ENCODE peak calls at places on chromosomes 6 and 20, in nine cellular contexts. One of them, this sample, is unnamed.

GRCh38 chr6:44128020-44128917 is 915 bp downstream of the TMEM63B start:
- DNase-seq in AG08396: peak
- DNase-seq in NCI-H460: peak
- DNase-seq in lung microvascular endothelial cell: peak
- DNase-seq in CD8-positive, alpha-beta memory T cell: peak
- DNase-seq in activated CD4-positive, alpha-beta memory T cell treated with anti-CD3 and anti-CD28 coated beads, Interleukin-2, amount 10 ng/mL, durations not matched to agents 7 days and 5 days: peak
- DNase-seq in mucosa of descending colon: peak
- DNase-seq in kidney tubule cell: peak
- DNase-seq in adrenal gland: peak
- DNase-seq in this sample: peak

GRCh38 chr6:14883921-14884320 is 361.9 kb upstream of the JARID2 start:
- DNase-seq in AG08396: peak
- DNase-seq in NCI-H460: no peak
- DNase-seq in lung microvascular endothelial cell: no peak
- DNase-seq in CD8-positive, alpha-beta memory T cell: no peak
- DNase-seq in activated CD4-positive, alpha-beta memory T cell treated with anti-CD3 and anti-CD28 coated beads, Interleukin-2, amount 10 ng/mL, durations not matched to agents 7 days and 5 days: no peak
- DNase-seq in mucosa of descending colon: no peak
- DNase-seq in kidney tubule cell: no peak
- DNase-seq in adrenal gland: no peak
- DNase-seq in this sample: no peak

GRCh38 chr20:841568-842546 is 8.3 kb downstream of the FAM110A start:
- DNase-seq in AG08396: no peak
- DNase-seq in NCI-H460: no peak
- DNase-seq in lung microvascular endothelial cell: no peak
- DNase-seq in CD8-positive, alpha-beta memory T cell: no peak
- DNase-seq in activated CD4-positive, alpha-beta memory T cell treated with anti-CD3 and anti-CD28 coated beads, Interleukin-2, amount 10 ng/mL, durations not matched to agents 7 days and 5 days: no peak
- DNase-seq in mucosa of descending colon: peak
- DNase-seq in kidney tubule cell: no peak
- DNase-seq in adrenal gland: no peak
- DNase-seq in this sample: peak

GRCh38 chr6:131368077-131368911 is 204.7 kb upstream of the ARG1 start:
- DNase-seq in AG08396: no peak
- DNase-seq in NCI-H460: no peak
- DNase-seq in lung microvascular endothelial cell: peak
- DNase-seq in CD8-positive, alpha-beta memory T cell: no peak
- DNase-seq in activated CD4-positive, alpha-beta memory T cell treated with anti-CD3 and anti-CD28 coated beads, Interleukin-2, amount 10 ng/mL, durations not matched to agents 7 days and 5 days: no peak
- DNase-seq in mucosa of descending colon: peak
- DNase-seq in kidney tubule cell: peak
- DNase-seq in adrenal gland: peak
- DNase-seq in this sample: peak

GRCh38 chr20:31536575-31536974 is 22.3 kb downstream of the HM13 start:
- DNase-seq in AG08396: no peak
- DNase-seq in NCI-H460: no peak
- DNase-seq in lung microvascular endothelial cell: no peak
- DNase-seq in CD8-positive, alpha-beta memory T cell: no peak
- DNase-seq in activated CD4-positive, alpha-beta memory T cell treated with anti-CD3 and anti-CD28 coated beads, Interleukin-2, amount 10 ng/mL, durations not matched to agents 7 days and 5 days: no peak
- DNase-seq in mucosa of descending colon: no peak
- DNase-seq in kidney tubule cell: no peak
- DNase-seq in adrenal gland: no peak
- DNase-seq in this sample: no peak

GRCh38 chr6:70811788-70812187 is 144.1 kb downstream of the SMAP1 start:
- DNase-seq in AG08396: no peak
- DNase-seq in NCI-H460: no peak
- DNase-seq in lung microvascular endothelial cell: no peak
- DNase-seq in CD8-positive, alpha-beta memory T cell: no peak
- DNase-seq in activated CD4-positive, alpha-beta memory T cell treated with anti-CD3 and anti-CD28 coated beads, Interleukin-2, amount 10 ng/mL, durations not matched to agents 7 days and 5 days: no peak
- DNase-seq in mucosa of descending colon: no peak
- DNase-seq in kidney tubule cell: peak
- DNase-seq in adrenal gland: no peak
- DNase-seq in this sample: peak

GRCh38 chr6:39361657-39362486 is 39.4 kb upstream of the KCNK16 start:
- DNase-seq in AG08396: peak
- DNase-seq in NCI-H460: peak
- DNase-seq in lung microvascular endothelial cell: peak
- DNase-seq in CD8-positive, alpha-beta memory T cell: peak
- DNase-seq in activated CD4-positive, alpha-beta memory T cell treated with anti-CD3 and anti-CD28 coated beads, Interleukin-2, amount 10 ng/mL, durations not matched to agents 7 days and 5 days: peak
- DNase-seq in mucosa of descending colon: no peak
- DNase-seq in kidney tubule cell: peak
- DNase-seq in adrenal gland: peak
- DNase-seq in this sample: peak

GRCh38 chr6:14501914-14502313 is 384.3 kb downstream of the CD83 start:
- DNase-seq in AG08396: no peak
- DNase-seq in NCI-H460: no peak
- DNase-seq in lung microvascular endothelial cell: no peak
- DNase-seq in CD8-positive, alpha-beta memory T cell: no peak
- DNase-seq in activated CD4-positive, alpha-beta memory T cell treated with anti-CD3 and anti-CD28 coated beads, Interleukin-2, amount 10 ng/mL, durations not matched to agents 7 days and 5 days: no peak
- DNase-seq in mucosa of descending colon: no peak
- DNase-seq in kidney tubule cell: peak
- DNase-seq in adrenal gland: no peak
- DNase-seq in this sample: peak

GRCh38 chr20:62651285-62652021 is 9.2 kb downstream of the SLCO4A1 start:
- DNase-seq in AG08396: no peak
- DNase-seq in NCI-H460: peak
- DNase-seq in lung microvascular endothelial cell: peak
- DNase-seq in CD8-positive, alpha-beta memory T cell: peak
- DNase-seq in activated CD4-positive, alpha-beta memory T cell treated with anti-CD3 and anti-CD28 coated beads, Interleukin-2, amount 10 ng/mL, durations not matched to agents 7 days and 5 days: peak
- DNase-seq in mucosa of descending colon: peak
- DNase-seq in kidney tubule cell: peak
- DNase-seq in adrenal gland: peak
- DNase-seq in this sample: no peak

GRCh38 chr6:42451146-42451594 is 556 bp downstream of the TRERF1 start:
- DNase-seq in AG08396: no peak
- DNase-seq in NCI-H460: no peak
- DNase-seq in lung microvascular endothelial cell: peak
- DNase-seq in CD8-positive, alpha-beta memory T cell: peak
- DNase-seq in activated CD4-positive, alpha-beta memory T cell treated with anti-CD3 and anti-CD28 coated beads, Interleukin-2, amount 10 ng/mL, durations not matched to agents 7 days and 5 days: peak
- DNase-seq in mucosa of descending colon: no peak
- DNase-seq in kidney tubule cell: no peak
- DNase-seq in adrenal gland: no peak
- DNase-seq in this sample: no peak

GRCh38 chr6:112620832-112621569 is 273.9 kb downstream of the RFPL4B start:
- DNase-seq in AG08396: no peak
- DNase-seq in NCI-H460: no peak
- DNase-seq in lung microvascular endothelial cell: peak
- DNase-seq in CD8-positive, alpha-beta memory T cell: no peak
- DNase-seq in activated CD4-positive, alpha-beta memory T cell treated with anti-CD3 and anti-CD28 coated beads, Interleukin-2, amount 10 ng/mL, durations not matched to agents 7 days and 5 days: no peak
- DNase-seq in mucosa of descending colon: no peak
- DNase-seq in kidney tubule cell: no peak
- DNase-seq in adrenal gland: no peak
- DNase-seq in this sample: peak

GRCh38 chr6:22353036-22353560 is 56.3 kb upstream of the PRL start:
- DNase-seq in AG08396: no peak
- DNase-seq in NCI-H460: no peak
- DNase-seq in lung microvascular endothelial cell: no peak
- DNase-seq in CD8-positive, alpha-beta memory T cell: no peak
- DNase-seq in activated CD4-positive, alpha-beta memory T cell treated with anti-CD3 and anti-CD28 coated beads, Interleukin-2, amount 10 ng/mL, durations not matched to agents 7 days and 5 days: no peak
- DNase-seq in mucosa of descending colon: no peak
- DNase-seq in kidney tubule cell: no peak
- DNase-seq in adrenal gland: peak
- DNase-seq in this sample: no peak